ENCODE peak calls at places on chromosomes 3 and 15, in six cellular contexts. R, W, E, M, O and Q are unnamed samples.

GRCh38 chr3:16211176-16211904 is 36.9 kb downstream of the GALNT15 start:
- DNase-seq in R (no peak), W (no peak), E (peak), M (no peak), O (peak), Q (no peak)

GRCh38 chr3:113746955-113747718 is at the start of gene ATP6V1A:
- DNase-seq in R (peak), W (peak), E (peak), M (no peak), O (peak), Q (peak)

GRCh38 chr3:15638193-15638890 is 36.8 kb downstream of the BTD start:
- DNase-seq in R (no peak), W (no peak), E (peak), M (peak), O (no peak), Q (no peak)

GRCh38 chr3:126360714-126361060 is 3.5 kb upstream of the KLF15 start:
- DNase-seq in R (no peak), W (no peak), E (no peak), M (no peak), O (no peak), Q (no peak)

GRCh38 chr3:150344079-150344478 is 64.0 kb upstream of the TSC22D2 start:
- DNase-seq in R (no peak), W (peak), E (no peak), M (no peak), O (no peak), Q (no peak)

GRCh38 chr3:126618760-126619159 is 36.2 kb downstream of the TXNRD3 start:
- DNase-seq in R (no peak), W (no peak), E (no peak), M (no peak), O (no peak), Q (no peak)

GRCh38 chr3:57393957-57394356 is 101.5 kb upstream of the ASB14 start:
- DNase-seq in R (no peak), W (no peak), E (no peak), M (no peak), O (no peak), Q (no peak)

GRCh38 chr3:177770821-177771220 is 573.5 kb upstream of the TBL1XR1 start:
- DNase-seq in R (no peak), W (no peak), E (peak), M (peak), O (no peak), Q (no peak)

GRCh38 chr3:82082796-82083195 is 321.4 kb upstream of the GBE1 start:
- DNase-seq in R (no peak), W (no peak), E (no peak), M (peak), O (no peak), Q (no peak)

GRCh38 chr15:96858693-96859092 is 528.2 kb downstream of the NR2F2 start:
- DNase-seq in R (no peak), W (no peak), E (no peak), M (no peak), O (no peak), Q (no peak)

GRCh38 chr3:185350841-185351240 is 12.1 kb upstream of the MAP3K13 start:
- DNase-seq in R (no peak), W (no peak), E (no peak), M (no peak), O (no peak), Q (no peak)

GRCh38 chr15:23596736-23597135 is 31.3 kb downstream of the MKRN3 start:
- DNase-seq in R (no peak), W (no peak), E (no peak), M (no peak), O (no peak), Q (no peak)

GRCh38 chr3:189500299-189500698 is 130.9 kb upstream of the TP63 start:
- DNase-seq in R (no peak), W (no peak), E (no peak), M (no peak), O (no peak), Q (no peak)